ENCODE peak calls at places on chromosomes 5 and 9, in eight cellular contexts. E is HFFc6; N is naive thymus-derived CD8-positive, alpha-beta T cell; T is stimulated activated CD4-positive, alpha-beta T cell treated with anti-CD3 and anti-CD28 coated beads, Interleukin-12 subunit alpha, Interleukin-12 subunit beta, amount 100 ng/mL, for 48 hours; Z is endothelial cell of umbilical vein; R is CD4-positive, alpha-beta T cell; V is RCC 7860; H is AG08396. D is an unnamed sample.

GRCh38 chr9:128415222-128415621 is 5.4 kb upstream of the CERCAM start:
- DNase-seq in E (no peak), N (no peak), T (no peak), Z (no peak), R (no peak), V (no peak), H (no peak), D (no peak)

GRCh38 chr5:1523793-1524480 is at the start of gene LPCAT1:
- DNase-seq in E (peak; percentile 23), N (peak; percentile 77), T (peak; percentile 65), Z (peak; percentile 70), R (peak; percentile 63), V (peak; percentile 57), H (peak; percentile 96), D (peak; percentile 78)

GRCh38 chr5:56494300-56494704 is 261.2 kb upstream of the ANKRD55 start:
- DNase-seq in E (no peak), N (no peak), T (no peak), Z (no peak), R (no peak), V (no peak), H (peak; percentile 47), D (no peak)

GRCh38 chr9:135632823-135633222 is 6.5 kb downstream of the GLT6D1 start:
- DNase-seq in E (no peak), N (no peak), T (no peak), Z (no peak), R (no peak), V (no peak), H (no peak), D (no peak)

GRCh38 chr9:115643948-115644727 is 509.5 kb upstream of the PAPPA start:
- DNase-seq in E (no peak), N (no peak), T (no peak), Z (no peak), R (no peak), V (no peak), H (no peak), D (no peak)

GRCh38 chr5:151742870-151743294 is 15.5 kb downstream of the ATOX1 start:
- DNase-seq in E (peak; percentile 71), N (no peak), T (no peak), Z (peak; percentile 58), R (no peak), V (peak; percentile 67), H (peak; percentile 53), D (no peak)

GRCh38 chr9:20996809-20997208 is 34.6 kb downstream of the HACD4 start:
- DNase-seq in E (no peak), N (peak; percentile 11), T (no peak), Z (no peak), R (no peak), V (no peak), H (no peak), D (no peak)

GRCh38 chr5:93236807-93237421 is 344.1 kb downstream of the NR2F1-AS1 start:
- DNase-seq in E (peak; percentile 88), N (no peak), T (no peak), Z (no peak), R (no peak), V (no peak), H (peak; percentile 27), D (no peak)

GRCh38 chr5:10304932-10305331 is 2.8 kb downstream of the CMBL start:
- DNase-seq in E (no peak), N (no peak), T (no peak), Z (no peak), R (no peak), V (no peak), H (no peak), D (no peak)

GRCh38 chr5:169628891-169629290 is 8.2 kb upstream of the DOCK2 start:
- DNase-seq in E (peak; percentile 89), N (no peak), T (no peak), Z (no peak), R (no peak), V (no peak), H (peak; percentile 65), D (no peak)

GRCh38 chr9:127566351-127567001 is 45.6 kb upstream of the STXBP1 start:
- DNase-seq in E (no peak), N (no peak), T (no peak), Z (no peak), R (no peak), V (no peak), H (no peak), D (no peak)

GRCh38 chr9:15426019-15426418 is 3.3 kb downstream of the SNAPC3 start:
- DNase-seq in E (no peak), N (no peak), T (no peak), Z (no peak), R (no peak), V (no peak), H (no peak), D (no peak)

GRCh38 chr5:24823625-24824024 is 178.8 kb upstream of the CDH10 start:
- DNase-seq in E (no peak), N (no peak), T (no peak), Z (no peak), R (no peak), V (no peak), H (no peak), D (no peak)

GRCh38 chr9:100428871-100429654 is 2.1 kb downstream of the MSANTD3 start:
- DNase-seq in E (peak; percentile 99), N (no peak), T (no peak), Z (peak; percentile 98), R (no peak), V (peak; percentile 100), H (peak; percentile 90), D (no peak)

GRCh38 chr5:148387325-148387724 is 3.6 kb downstream of the FBXO38 start:
- DNase-seq in E (peak; percentile 89), N (no peak), T (no peak), Z (peak; percentile 45), R (no peak), V (no peak), H (no peak), D (no peak)

GRCh38 chr9:107833295-107833694 is 343.7 kb upstream of the KLF4 start:
- DNase-seq in E (no peak), N (no peak), T (no peak), Z (no peak), R (no peak), V (no peak), H (no peak), D (no peak)

GRCh38 chr9:18601026-18601425 is 127.1 kb downstream of the ADAMTSL1 start:
- DNase-seq in E (no peak), N (no peak), T (no peak), Z (no peak), R (no peak), V (no peak), H (no peak), D (no peak)

GRCh38 chr5:116764941-116765340 is 190.3 kb upstream of the SEMA6A start:
- DNase-seq in E (no peak), N (no peak), T (no peak), Z (no peak), R (no peak), V (no peak), H (no peak), D (no peak)

GRCh38 chr9:109411818-109412352 is 86.2 kb downstream of the PTPN3 start:
- DNase-seq in E (peak; percentile 41), N (no peak), T (peak; percentile 30), Z (no peak), R (no peak), V (no peak), H (peak; percentile 27), D (no peak)

GRCh38 chr9:37029776-37030590 is 4.1 kb downstream of the PAX5 start:
- DNase-seq in E (no peak), N (no peak), T (no peak), Z (no peak), R (no peak), V (no peak), H (no peak), D (no peak)

GRCh38 chr5:39040875-39041274 is 33.3 kb downstream of the RICTOR start:
- DNase-seq in E (no peak), N (no peak), T (no peak), Z (no peak), R (no peak), V (no peak), H (no peak), D (no peak)

GRCh38 chr5:173243808-173244305 is 8.9 kb upstream of the NKX2-5 start:
- DNase-seq in E (no peak), N (no peak), T (no peak), Z (no peak), R (no peak), V (no peak), H (no peak), D (no peak)

GRCh38 chr5:139138790-139139189 is 59.4 kb downstream of the SIL1 start:
- DNase-seq in E (peak; percentile 20), N (no peak), T (no peak), Z (peak; percentile 32), R (no peak), V (peak; percentile 35), H (peak; percentile 61), D (no peak)

GRCh38 chr9:97468658-97469448 is 32.6 kb upstream of the TMOD1 start:
- DNase-seq in E (peak; percentile 60), N (peak; percentile 16), T (peak; percentile 19), Z (peak; percentile 77), R (peak; percentile 3), V (peak; percentile 20), H (peak; percentile 80), D (peak; percentile 54)

GRCh38 chr5:137594717-137595116 is 95.6 kb upstream of the SPOCK1 start:
- DNase-seq in E (no peak), N (no peak), T (no peak), Z (no peak), R (no peak), V (no peak), H (no peak), D (no peak)

GRCh38 chr9:3329361-3329760 is 196.4 kb downstream of the RFX3 start:
- DNase-seq in E (peak; percentile 7), N (no peak), T (no peak), Z (no peak), R (no peak), V (no peak), H (no peak), D (no peak)